ENCODE peak calls at places on chromosomes 4 and X, in ten cellular contexts. Q, X, N, F, E, U, Z, I, S and V are unnamed samples.

GRCh38 chr4:6714954-6715353 is 1.0 kb upstream of the BLOC1S4 start:
- DNase-seq in Q (no peak), X (no peak), N (no peak), F (no peak), E (no peak), U (no peak), Z (no peak), I (no peak), S (no peak), V (no peak)

GRCh38 chrX:20265221-20265725 is 1.4 kb downstream of the RPS6KA3 start:
- DNase-seq in Q (peak; percentile 31), X (peak; percentile 63), N (peak; percentile 68), F (no peak), E (peak; percentile 91), U (peak; percentile 43), Z (peak; percentile 31), I (peak; percentile 73), S (peak; percentile 90), V (peak; percentile 21)

GRCh38 chr4:3059896-3060295 is 14.4 kb downstream of the HTT-AS start:
- DNase-seq in Q (no peak), X (no peak), N (no peak), F (no peak), E (no peak), U (no peak), Z (no peak), I (no peak), S (no peak), V (no peak)

GRCh38 chr4:110306363-110306762 is 107.9 kb upstream of the ELOVL6 start:
- DNase-seq in Q (no peak), X (no peak), N (no peak), F (no peak), E (peak; percentile 80), U (no peak), Z (no peak), I (no peak), S (no peak), V (no peak)

GRCh38 chr4:22237155-22237751 is 278.6 kb downstream of the ADGRA3 start:
- DNase-seq in Q (no peak), X (peak; percentile 5), N (peak; percentile 48), F (no peak), E (no peak), U (peak; percentile 53), Z (peak; percentile 68), I (no peak), S (peak; percentile 12), V (no peak)

GRCh38 chr4:88144048-88144447 is 14.4 kb downstream of the ABCG2 start:
- DNase-seq in Q (no peak), X (no peak), N (no peak), F (no peak), E (no peak), U (no peak), Z (no peak), I (no peak), S (no peak), V (no peak)

GRCh38 chrX:103999234-103999633 is 14.3 kb downstream of the H2BW1 start:
- DNase-seq in Q (no peak), X (no peak), N (peak; percentile 29), F (no peak), E (no peak), U (no peak), Z (no peak), I (no peak), S (no peak), V (no peak)

GRCh38 chrX:150990910-150991309 is 7.8 kb downstream of the HMGB3 start:
- DNase-seq in Q (no peak), X (no peak), N (no peak), F (no peak), E (no peak), U (no peak), Z (no peak), I (no peak), S (no peak), V (no peak)

GRCh38 chr4:118373614-118374255 is 20.9 kb upstream of the PRSS12 start:
- DNase-seq in Q (no peak), X (no peak), N (peak; percentile 31), F (no peak), E (peak; percentile 33), U (no peak), Z (no peak), I (no peak), S (peak; percentile 40), V (no peak)

GRCh38 chrX:142036111-142036510 is 132.4 kb downstream of the MAGEC1 start:
- DNase-seq in Q (no peak), X (no peak), N (no peak), F (no peak), E (peak; percentile 55), U (no peak), Z (no peak), I (no peak), S (no peak), V (no peak)

GRCh38 chrX:15750611-15751159 is 12.6 kb downstream of the CA5B start:
- DNase-seq in Q (no peak), X (no peak), N (no peak), F (no peak), E (peak; percentile 6), U (no peak), Z (no peak), I (no peak), S (peak; percentile 40), V (no peak)

GRCh38 chr4:88765729-88766128 is 68.1 kb upstream of the NAP1L5 start:
- DNase-seq in Q (no peak), X (no peak), N (no peak), F (peak; percentile 63), E (peak; percentile 91), U (no peak), Z (no peak), I (peak; percentile 76), S (peak; percentile 89), V (no peak)

GRCh38 chrX:119062750-119063374 is 9.9 kb upstream of the CT47C1 start:
- DNase-seq in Q (no peak), X (no peak), N (no peak), F (no peak), E (peak; percentile 65), U (no peak), Z (no peak), I (no peak), S (no peak), V (no peak)

GRCh38 chrX:151879856-151880255 is 32.8 kb upstream of the MAGEA4 start:
- DNase-seq in Q (no peak), X (no peak), N (no peak), F (no peak), E (no peak), U (no peak), Z (no peak), I (no peak), S (no peak), V (no peak)

GRCh38 chrX:53681661-53682060 is 4.9 kb downstream of the HUWE1 start:
- DNase-seq in Q (no peak), X (no peak), N (no peak), F (no peak), E (peak; percentile 64), U (no peak), Z (no peak), I (no peak), S (peak; percentile 53), V (no peak)

GRCh38 chr4:66606908-66607307 is 936.6 kb upstream of the EPHA5 start:
- DNase-seq in Q (no peak), X (no peak), N (no peak), F (no peak), E (no peak), U (no peak), Z (no peak), I (no peak), S (no peak), V (no peak)

GRCh38 chrX:134908235-134908834 is 82.5 kb upstream of the SMIM10 start:
- DNase-seq in Q (no peak), X (no peak), N (no peak), F (no peak), E (no peak), U (no peak), Z (no peak), I (no peak), S (peak; percentile 54), V (no peak)

GRCh38 chr4:152073738-152074137 is 312.9 kb upstream of the GATB start:
- DNase-seq in Q (no peak), X (no peak), N (no peak), F (no peak), E (peak; percentile 55), U (no peak), Z (no peak), I (no peak), S (peak; percentile 58), V (no peak)

GRCh38 chr4:140048419-140049022 is 105.5 kb downstream of the MAML3 start:
- DNase-seq in Q (no peak), X (no peak), N (no peak), F (no peak), E (no peak), U (no peak), Z (no peak), I (no peak), S (no peak), V (no peak)
- H3K4me3 ChIP-seq in Q (peak overlapping the region; percentile 62), X (peak overlapping the region; percentile 27), N (no peak overlapping the region), F (peak overlapping the region; percentile 31), E (peak overlapping the region; percentile 56), U (no peak overlapping the region), Z (peak overlapping the region; percentile 25), I (peak overlapping the region; percentile 42), S (peak overlapping the region; percentile 82), V (peak overlapping the region; percentile 58)

DNA sequence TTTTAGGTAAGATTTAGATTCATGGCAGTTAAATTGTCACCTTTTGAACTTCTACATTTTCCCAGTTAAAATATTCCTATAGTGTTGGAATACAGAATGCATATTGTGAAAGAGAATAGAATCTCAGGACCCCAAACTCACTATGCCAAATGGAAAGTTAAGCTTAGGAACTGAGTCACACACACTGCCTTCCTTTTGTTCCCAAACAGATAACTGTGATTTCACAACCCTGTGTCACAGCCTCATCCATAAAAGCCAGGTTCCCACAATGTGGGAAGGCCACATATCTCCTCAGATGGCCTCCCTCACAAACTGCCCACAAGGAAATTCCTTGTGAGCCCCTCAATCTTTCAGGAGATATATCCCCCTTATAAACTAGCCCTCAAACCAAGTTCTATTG is 94.7 kb upstream of the HPF1 start:
- DNase-seq in Q (no peak), X (no peak), N (no peak), F (no peak), E (no peak), U (no peak), Z (no peak), I (no peak), S (no peak), V (no peak)
- H3K4me3 ChIP-seq in Q (no peak overlapping the region), X (no peak overlapping the region), N (no peak overlapping the region), F (no peak overlapping the region), E (no peak overlapping the region), U (no peak overlapping the region), Z (no peak overlapping the region), I (no peak overlapping the region), S (no peak overlapping the region), V (no peak overlapping the region)

DNA sequence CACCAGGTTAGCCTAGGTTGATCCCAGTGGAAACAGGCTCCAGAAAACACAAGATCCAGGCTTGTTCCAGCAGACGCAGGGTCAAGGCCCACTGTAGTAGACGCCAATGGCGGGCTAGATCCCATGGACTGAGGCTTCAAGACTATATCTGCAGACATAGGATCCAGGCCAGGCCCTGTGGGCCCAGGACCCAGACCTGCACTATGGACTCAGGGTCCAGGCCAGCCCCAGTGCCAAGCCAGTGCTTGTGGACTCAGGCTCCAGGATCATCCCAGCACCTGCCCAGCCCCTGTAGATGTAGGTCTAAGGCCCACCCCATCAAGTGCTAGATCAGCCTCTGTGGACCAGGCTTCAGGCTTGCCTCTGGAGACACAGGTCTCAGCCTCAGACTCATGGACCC is 300.9 kb downstream of the CHIC1 start:
- DNase-seq in Q (no peak), X (no peak), N (no peak), F (no peak), E (no peak), U (no peak), Z (no peak), I (no peak), S (no peak), V (no peak)
- H3K4me3 ChIP-seq in Q (no peak overlapping the region), X (no peak overlapping the region), N (no peak overlapping the region), F (no peak overlapping the region), E (no peak overlapping the region), U (no peak overlapping the region), Z (no peak overlapping the region), I (no peak overlapping the region), S (no peak overlapping the region), V (no peak overlapping the region)

GRCh38 chr4:121227254-121227867 is 63.2 kb upstream of the TNIP3 start:
- DNase-seq in Q (no peak), X (peak; percentile 34), N (peak; percentile 52), F (no peak), E (no peak), U (no peak), Z (no peak), I (no peak), S (no peak), V (no peak)
- H3K4me3 ChIP-seq in Q (no peak overlapping the region), X (peak overlapping the region; percentile 42), N (peak overlapping the region; percentile 56), F (no peak overlapping the region), E (no peak overlapping the region), U (no peak overlapping the region), Z (no peak overlapping the region), I (no peak overlapping the region), S (no peak overlapping the region), V (no peak overlapping the region)